ENCODE peak calls at places on chromosome 17, in ten cellular contexts. One of them, this sample, is unnamed.

GRCh38 chr17:909642-910323 is 69.8 kb downstream of the NXN start:
- DNase-seq in NCI-H460: no peak
- DNase-seq in OCI-LY7: no peak
- DNase-seq in cardiac fibroblast: peak
- DNase-seq in Calu3: no peak
- DNase-seq in NCI-H187: no peak
- DNase-seq in activated CD4-positive, alpha-beta memory T cell treated with anti-CD3 and anti-CD28 coated beads, Interleukin-2, amount 10 ng/mL, durations not matched to agents 7 days and 5 days: no peak
- DNase-seq in activated CD8-positive, alpha-beta memory T cell treated with anti-CD3 and anti-CD28 coated beads for 1 hour: no peak
- DNase-seq in AG08395: peak
- DNase-seq in H7: no peak
- DNase-seq in this sample: no peak

GRCh38 chr17:71180801-71181385 is 939.9 kb upstream of the SOX9 start:
- DNase-seq in NCI-H460: no peak
- DNase-seq in OCI-LY7: no peak
- DNase-seq in cardiac fibroblast: peak
- DNase-seq in Calu3: no peak
- DNase-seq in NCI-H187: no peak
- DNase-seq in activated CD4-positive, alpha-beta memory T cell treated with anti-CD3 and anti-CD28 coated beads, Interleukin-2, amount 10 ng/mL, durations not matched to agents 7 days and 5 days: no peak
- DNase-seq in activated CD8-positive, alpha-beta memory T cell treated with anti-CD3 and anti-CD28 coated beads for 1 hour: no peak
- DNase-seq in AG08395: peak
- DNase-seq in H7: no peak
- DNase-seq in this sample: no peak

GRCh38 chr17:694239-694638 is 20.4 kb downstream of the VPS53 start:
- DNase-seq in NCI-H460: peak
- DNase-seq in OCI-LY7: no peak
- DNase-seq in cardiac fibroblast: peak
- DNase-seq in Calu3: no peak
- DNase-seq in NCI-H187: no peak
- DNase-seq in activated CD4-positive, alpha-beta memory T cell treated with anti-CD3 and anti-CD28 coated beads, Interleukin-2, amount 10 ng/mL, durations not matched to agents 7 days and 5 days: no peak
- DNase-seq in activated CD8-positive, alpha-beta memory T cell treated with anti-CD3 and anti-CD28 coated beads for 1 hour: no peak
- DNase-seq in AG08395: peak
- DNase-seq in H7: no peak
- DNase-seq in this sample: peak

GRCh38 chr17:7626307-7626706 is 1.3 kb downstream of the SAT2 start:
- DNase-seq in NCI-H460: no peak
- DNase-seq in OCI-LY7: no peak
- DNase-seq in cardiac fibroblast: no peak
- DNase-seq in Calu3: no peak
- DNase-seq in NCI-H187: no peak
- DNase-seq in activated CD4-positive, alpha-beta memory T cell treated with anti-CD3 and anti-CD28 coated beads, Interleukin-2, amount 10 ng/mL, durations not matched to agents 7 days and 5 days: no peak
- DNase-seq in activated CD8-positive, alpha-beta memory T cell treated with anti-CD3 and anti-CD28 coated beads for 1 hour: no peak
- DNase-seq in AG08395: no peak
- DNase-seq in H7: no peak
- DNase-seq in this sample: no peak

GRCh38 chr17:29251969-29252866 is 5.6 kb downstream of the CRYBA1 start:
- DNase-seq in NCI-H460: no peak
- DNase-seq in OCI-LY7: peak
- DNase-seq in cardiac fibroblast: peak
- DNase-seq in Calu3: no peak
- DNase-seq in NCI-H187: no peak
- DNase-seq in activated CD4-positive, alpha-beta memory T cell treated with anti-CD3 and anti-CD28 coated beads, Interleukin-2, amount 10 ng/mL, durations not matched to agents 7 days and 5 days: no peak
- DNase-seq in activated CD8-positive, alpha-beta memory T cell treated with anti-CD3 and anti-CD28 coated beads for 1 hour: no peak
- DNase-seq in AG08395: peak
- DNase-seq in H7: peak
- DNase-seq in this sample: no peak

GRCh38 chr17:8994319-8994718 is 27.0 kb upstream of the NTN1 start:
- DNase-seq in NCI-H460: peak
- DNase-seq in OCI-LY7: peak
- DNase-seq in cardiac fibroblast: peak
- DNase-seq in Calu3: peak
- DNase-seq in NCI-H187: no peak
- DNase-seq in activated CD4-positive, alpha-beta memory T cell treated with anti-CD3 and anti-CD28 coated beads, Interleukin-2, amount 10 ng/mL, durations not matched to agents 7 days and 5 days: peak
- DNase-seq in activated CD8-positive, alpha-beta memory T cell treated with anti-CD3 and anti-CD28 coated beads for 1 hour: peak
- DNase-seq in AG08395: peak
- DNase-seq in H7: peak
- DNase-seq in this sample: peak

GRCh38 chr17:43118679-43119615 is 6.2 kb downstream of the BRCA1 start:
- DNase-seq in NCI-H460: no peak
- DNase-seq in OCI-LY7: no peak
- DNase-seq in cardiac fibroblast: no peak
- DNase-seq in Calu3: peak
- DNase-seq in NCI-H187: no peak
- DNase-seq in activated CD4-positive, alpha-beta memory T cell treated with anti-CD3 and anti-CD28 coated beads, Interleukin-2, amount 10 ng/mL, durations not matched to agents 7 days and 5 days: no peak
- DNase-seq in activated CD8-positive, alpha-beta memory T cell treated with anti-CD3 and anti-CD28 coated beads for 1 hour: no peak
- DNase-seq in AG08395: no peak
- DNase-seq in H7: no peak
- DNase-seq in this sample: no peak

GRCh38 chr17:55177159-55177913 is 87.4 kb upstream of the HLF start:
- DNase-seq in NCI-H460: no peak
- DNase-seq in OCI-LY7: peak
- DNase-seq in cardiac fibroblast: peak
- DNase-seq in Calu3: no peak
- DNase-seq in NCI-H187: no peak
- DNase-seq in activated CD4-positive, alpha-beta memory T cell treated with anti-CD3 and anti-CD28 coated beads, Interleukin-2, amount 10 ng/mL, durations not matched to agents 7 days and 5 days: no peak
- DNase-seq in activated CD8-positive, alpha-beta memory T cell treated with anti-CD3 and anti-CD28 coated beads for 1 hour: no peak
- DNase-seq in AG08395: peak
- DNase-seq in H7: peak
- DNase-seq in this sample: no peak

GRCh38 chr17:78281249-78281865 is 49.9 kb downstream of the TMEM235 start:
- DNase-seq in NCI-H460: peak
- DNase-seq in OCI-LY7: no peak
- DNase-seq in cardiac fibroblast: no peak
- DNase-seq in Calu3: no peak
- DNase-seq in NCI-H187: no peak
- DNase-seq in activated CD4-positive, alpha-beta memory T cell treated with anti-CD3 and anti-CD28 coated beads, Interleukin-2, amount 10 ng/mL, durations not matched to agents 7 days and 5 days: no peak
- DNase-seq in activated CD8-positive, alpha-beta memory T cell treated with anti-CD3 and anti-CD28 coated beads for 1 hour: no peak
- DNase-seq in AG08395: no peak
- DNase-seq in H7: no peak
- DNase-seq in this sample: no peak

GRCh38 chr17:49472527-49472926 is 22.6 kb upstream of the NGFR start:
- DNase-seq in NCI-H460: no peak
- DNase-seq in OCI-LY7: no peak
- DNase-seq in cardiac fibroblast: no peak
- DNase-seq in Calu3: no peak
- DNase-seq in NCI-H187: no peak
- DNase-seq in activated CD4-positive, alpha-beta memory T cell treated with anti-CD3 and anti-CD28 coated beads, Interleukin-2, amount 10 ng/mL, durations not matched to agents 7 days and 5 days: no peak
- DNase-seq in activated CD8-positive, alpha-beta memory T cell treated with anti-CD3 and anti-CD28 coated beads for 1 hour: no peak
- DNase-seq in AG08395: no peak
- DNase-seq in H7: no peak
- DNase-seq in this sample: no peak

GRCh38 chr17:11608396-11608795 is 10.1 kb downstream of the DNAH9 start:
- DNase-seq in NCI-H460: no peak
- DNase-seq in OCI-LY7: no peak
- DNase-seq in cardiac fibroblast: no peak
- DNase-seq in Calu3: peak
- DNase-seq in NCI-H187: no peak
- DNase-seq in activated CD4-positive, alpha-beta memory T cell treated with anti-CD3 and anti-CD28 coated beads, Interleukin-2, amount 10 ng/mL, durations not matched to agents 7 days and 5 days: no peak
- DNase-seq in activated CD8-positive, alpha-beta memory T cell treated with anti-CD3 and anti-CD28 coated beads for 1 hour: no peak
- DNase-seq in AG08395: no peak
- DNase-seq in H7: no peak
- DNase-seq in this sample: no peak

GRCh38 chr17:81135503-81136283 is 29.6 kb upstream of the PVALEF start:
- DNase-seq in NCI-H460: no peak
- DNase-seq in OCI-LY7: no peak
- DNase-seq in cardiac fibroblast: no peak
- DNase-seq in Calu3: peak
- DNase-seq in NCI-H187: no peak
- DNase-seq in activated CD4-positive, alpha-beta memory T cell treated with anti-CD3 and anti-CD28 coated beads, Interleukin-2, amount 10 ng/mL, durations not matched to agents 7 days and 5 days: no peak
- DNase-seq in activated CD8-positive, alpha-beta memory T cell treated with anti-CD3 and anti-CD28 coated beads for 1 hour: no peak
- DNase-seq in AG08395: no peak
- DNase-seq in H7: no peak
- DNase-seq in this sample: no peak

GRCh38 chr17:3575506-3575905 is 17.9 kb upstream of the TRPV3 start:
- DNase-seq in NCI-H460: no peak
- DNase-seq in OCI-LY7: no peak
- DNase-seq in cardiac fibroblast: peak
- DNase-seq in Calu3: no peak
- DNase-seq in NCI-H187: no peak
- DNase-seq in activated CD4-positive, alpha-beta memory T cell treated with anti-CD3 and anti-CD28 coated beads, Interleukin-2, amount 10 ng/mL, durations not matched to agents 7 days and 5 days: no peak
- DNase-seq in activated CD8-positive, alpha-beta memory T cell treated with anti-CD3 and anti-CD28 coated beads for 1 hour: no peak
- DNase-seq in AG08395: peak
- DNase-seq in H7: no peak
- DNase-seq in this sample: no peak

GRCh38 chr17:65472602-65473001 is 88.8 kb downstream of the AXIN2 start:
- DNase-seq in NCI-H460: no peak
- DNase-seq in OCI-LY7: no peak
- DNase-seq in cardiac fibroblast: peak
- DNase-seq in Calu3: no peak
- DNase-seq in NCI-H187: no peak
- DNase-seq in activated CD4-positive, alpha-beta memory T cell treated with anti-CD3 and anti-CD28 coated beads, Interleukin-2, amount 10 ng/mL, durations not matched to agents 7 days and 5 days: no peak
- DNase-seq in activated CD8-positive, alpha-beta memory T cell treated with anti-CD3 and anti-CD28 coated beads for 1 hour: no peak
- DNase-seq in AG08395: peak
- DNase-seq in H7: no peak
- DNase-seq in this sample: no peak

GRCh38 chr17:32756696-32757095 is 120.2 kb downstream of the MYO1D start:
- DNase-seq in NCI-H460: no peak
- DNase-seq in OCI-LY7: no peak
- DNase-seq in cardiac fibroblast: no peak
- DNase-seq in Calu3: no peak
- DNase-seq in NCI-H187: no peak
- DNase-seq in activated CD4-positive, alpha-beta memory T cell treated with anti-CD3 and anti-CD28 coated beads, Interleukin-2, amount 10 ng/mL, durations not matched to agents 7 days and 5 days: no peak
- DNase-seq in activated CD8-positive, alpha-beta memory T cell treated with anti-CD3 and anti-CD28 coated beads for 1 hour: no peak
- DNase-seq in AG08395: no peak
- DNase-seq in H7: no peak
- DNase-seq in this sample: no peak

GRCh38 chr17:63066158-63066808 is 100.2 kb downstream of the TANC2 start:
- DNase-seq in NCI-H460: no peak
- DNase-seq in OCI-LY7: no peak
- DNase-seq in cardiac fibroblast: no peak
- DNase-seq in Calu3: no peak
- DNase-seq in NCI-H187: no peak
- DNase-seq in activated CD4-positive, alpha-beta memory T cell treated with anti-CD3 and anti-CD28 coated beads, Interleukin-2, amount 10 ng/mL, durations not matched to agents 7 days and 5 days: no peak
- DNase-seq in activated CD8-positive, alpha-beta memory T cell treated with anti-CD3 and anti-CD28 coated beads for 1 hour: no peak
- DNase-seq in AG08395: no peak
- DNase-seq in H7: no peak
- DNase-seq in this sample: no peak

GRCh38 chr17:5631958-5632357 is 47.6 kb upstream of the NLRP1 start:
- DNase-seq in NCI-H460: no peak
- DNase-seq in OCI-LY7: no peak
- DNase-seq in cardiac fibroblast: peak
- DNase-seq in Calu3: no peak
- DNase-seq in NCI-H187: no peak
- DNase-seq in activated CD4-positive, alpha-beta memory T cell treated with anti-CD3 and anti-CD28 coated beads, Interleukin-2, amount 10 ng/mL, durations not matched to agents 7 days and 5 days: no peak
- DNase-seq in activated CD8-positive, alpha-beta memory T cell treated with anti-CD3 and anti-CD28 coated beads for 1 hour: no peak
- DNase-seq in AG08395: no peak
- DNase-seq in H7: peak
- DNase-seq in this sample: no peak

GRCh38 chr17:41407226-41407625 is 9.8 kb upstream of the KRT31 start:
- DNase-seq in NCI-H460: no peak
- DNase-seq in OCI-LY7: no peak
- DNase-seq in cardiac fibroblast: no peak
- DNase-seq in Calu3: no peak
- DNase-seq in NCI-H187: no peak
- DNase-seq in activated CD4-positive, alpha-beta memory T cell treated with anti-CD3 and anti-CD28 coated beads, Interleukin-2, amount 10 ng/mL, durations not matched to agents 7 days and 5 days: no peak
- DNase-seq in activated CD8-positive, alpha-beta memory T cell treated with anti-CD3 and anti-CD28 coated beads for 1 hour: no peak
- DNase-seq in AG08395: no peak
- DNase-seq in H7: no peak
- DNase-seq in this sample: no peak